ENCODE peak calls at places on chromosomes 7 and 10, in five cellular contexts. R is mesendoderm; G is fibroblast of lung; I is CD8-positive, alpha-beta T cell; Y is IMR-90. E is an unnamed sample.

GRCh38 chr7:148953676-148954075 is 69.6 kb upstream of the EZH2 start:
- DNase-seq in R (no peak), G (no peak), I (no peak), Y (no peak), E (no peak)

GRCh38 chr10:96719850-96720421 is 378 bp downstream of the PIK3AP1 start:
- DNase-seq in R (peak), G (no peak), I (peak), Y (no peak), E (no peak)

GRCh38 chr10:62374862-62375710 is 917 bp downstream of the ZNF365 start:
- DNase-seq in R (peak), G (no peak), I (no peak), Y (peak), E (peak)

GRCh38 chr7:102993532-102994029 is 80.8 kb downstream of the LRRC17 start:
- DNase-seq in R (no peak), G (peak), I (no peak), Y (peak), E (peak)

GRCh38 chr10:95832216-95833037 is 75.3 kb upstream of the CC2D2B start:
- DNase-seq in R (no peak), G (no peak), I (no peak), Y (no peak), E (no peak)

GRCh38 chr10:92751827-92752226 is 62.1 kb downstream of the HHEX start:
- DNase-seq in R (no peak), G (no peak), I (no peak), Y (no peak), E (no peak)

GRCh38 chr10:33666686-33667480 is 332.4 kb upstream of the NRP1 start:
- DNase-seq in R (no peak), G (no peak), I (no peak), Y (no peak), E (no peak)

GRCh38 chr7:19133891-19134290 is 11.3 kb downstream of the FERD3L start:
- DNase-seq in R (no peak), G (no peak), I (no peak), Y (peak), E (peak)

GRCh38 chr7:72435913-72436480 is 23.9 kb upstream of the CALN1 start:
- DNase-seq in R (no peak), G (no peak), I (no peak), Y (no peak), E (no peak)

GRCh38 chr7:136957391-136957790 is 88.9 kb downstream of the CHRM2 start:
- DNase-seq in R (no peak), G (peak), I (no peak), Y (peak), E (peak)

GRCh38 chr7:92633211-92633906 is 43.2 kb upstream of the FAM133B start:
- DNase-seq in R (peak), G (peak), I (no peak), Y (peak), E (peak)

GRCh38 chr7:96992624-96993452 is 12.5 kb upstream of the DLX6 start:
- DNase-seq in R (peak), G (no peak), I (no peak), Y (no peak), E (no peak)

GRCh38 chr7:107703219-107703618 is 40.7 kb upstream of the CBLL1 start:
- DNase-seq in R (no peak), G (no peak), I (no peak), Y (no peak), E (no peak)

GRCh38 chr10:132138596-132138995 is 48.2 kb upstream of the DPYSL4 start:
- DNase-seq in R (no peak), G (no peak), I (no peak), Y (no peak), E (no peak)

GRCh38 chr10:75097666-75098285 is 13.7 kb upstream of the SAMD8 start:
- DNase-seq in R (peak), G (peak), I (no peak), Y (peak), E (peak)

GRCh38 chr10:15384154-15384553 is 13.1 kb upstream of the FAM171A1 start:
- DNase-seq in R (no peak), G (no peak), I (no peak), Y (no peak), E (peak)

DNA sequence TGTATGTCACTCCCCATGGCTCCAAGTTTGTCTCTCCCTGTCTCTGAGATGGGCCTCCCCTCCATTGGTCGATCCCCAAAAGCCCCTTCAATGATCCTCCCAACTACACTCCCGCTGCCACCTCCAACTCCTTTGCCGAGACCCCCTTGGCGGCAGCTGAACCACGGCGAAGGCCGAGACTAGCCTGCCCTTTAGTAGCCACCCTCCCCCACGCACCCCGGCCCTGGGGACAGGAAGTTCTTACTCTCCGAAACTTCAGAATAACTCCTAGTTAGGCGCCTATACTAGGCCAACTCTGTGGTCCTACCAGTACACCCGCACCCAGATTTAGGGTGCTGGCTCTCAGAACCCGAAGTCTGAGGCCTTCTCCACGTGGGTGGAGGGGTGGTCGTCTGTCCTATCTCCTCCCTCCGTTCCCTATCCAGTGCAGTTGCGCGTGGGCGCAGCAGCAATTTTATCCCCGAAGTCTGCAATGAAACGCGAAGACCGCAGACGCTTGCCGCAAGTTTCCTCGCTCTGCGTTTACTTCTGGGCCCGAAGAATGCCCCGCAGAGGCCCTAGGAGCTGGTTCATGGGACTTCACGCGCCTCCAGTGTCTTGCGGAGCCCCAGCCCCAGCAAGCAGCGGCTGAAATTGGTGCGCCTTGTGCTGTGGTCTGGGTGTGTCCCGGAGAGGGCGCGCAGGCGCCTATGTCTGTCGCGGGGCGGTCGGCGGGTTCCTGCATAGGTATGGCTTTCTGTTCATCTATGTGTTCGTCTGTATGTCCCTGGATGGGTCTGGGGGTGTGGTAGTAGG is 82.6 kb upstream of the SLF2 start:
- DNase-seq in R (peak), G (no peak), I (no peak), Y (no peak), E (no peak)
- H3K4me3 ChIP-seq in R (no peak), G (no peak), I (no peak), Y (no peak), E (no peak)

GRCh38 chr7:47551550-47552121 is 30.3 kb downstream of the TNS3 start:
- DNase-seq in R (no peak), G (peak), I (no peak), Y (no peak), E (no peak)
- H3K4me3 ChIP-seq in R (no peak), G (no peak), I (no peak), Y (no peak), E (no peak)

GRCh38 chr7:28605427-28605826 is 193.1 kb downstream of the CREB5 start:
- DNase-seq in R (no peak), G (no peak), I (no peak), Y (no peak), E (no peak)
- H3K4me3 ChIP-seq in R (no peak), G (no peak), I (no peak), Y (no peak), E (no peak)

GRCh38 chr7:155457544-155458316 is at the start of gene EN2:
- DNase-seq in R (peak), G (no peak), I (no peak), Y (no peak), E (peak)

GRCh38 chr7:155455132-155455693 is 2.7 kb upstream of the EN2 start:
- DNase-seq in R (no peak), G (no peak), I (no peak), Y (no peak), E (no peak)

GRCh38 chr7:155456772-155457543 is 971 bp upstream of the EN2 start:
- DNase-seq in R (peak), G (peak), I (no peak), Y (peak), E (peak)

GRCh38 chr7:155455776-155456516 is 2.0 kb upstream of the EN2 start:
- DNase-seq in R (no peak), G (no peak), I (no peak), Y (no peak), E (no peak)

GRCh38 chr7:155456517-155456771 is 1.5 kb upstream of the EN2 start:
- DNase-seq in R (no peak), G (no peak), I (no peak), Y (no peak), E (no peak)
- H3K4me3 ChIP-seq in R (no peak), G (no peak), I (no peak), Y (no peak), E (peak)

GRCh38 chr10:128539784-128540759 is 413.8 kb upstream of the MKI67 start:
- DNase-seq in R (peak), G (no peak), I (no peak), Y (no peak), E (no peak)

GRCh38 chr10:128543186-128543585 is 417.0 kb upstream of the MKI67 start:
- DNase-seq in R (no peak), G (no peak), I (no peak), Y (no peak), E (no peak)

GRCh38 chr10:128542659-128543058 is 416.4 kb upstream of the MKI67 start:
- DNase-seq in R (no peak), G (no peak), I (no peak), Y (no peak), E (no peak)

GRCh38 chr10:128537888-128538287 is 411.7 kb upstream of the MKI67 start:
- DNase-seq in R (no peak), G (no peak), I (no peak), Y (no peak), E (no peak)

GRCh38 chr10:128540806-128541739 is 414.9 kb upstream of the MKI67 start:
- DNase-seq in R (peak), G (no peak), I (no peak), Y (no peak), E (no peak)
- H3K4me3 ChIP-seq in R (peak), G (no peak), I (no peak), Y (no peak), E (no peak)

GRCh38 chr10:71366710-71367109 is 30.0 kb upstream of the CDH23 start:
- DNase-seq in R (no peak), G (no peak), I (no peak), Y (no peak), E (peak)

GRCh38 chr10:71361581-71361980 is 35.1 kb upstream of the CDH23 start:
- DNase-seq in R (no peak), G (no peak), I (no peak), Y (no peak), E (no peak)

GRCh38 chr10:71362141-71362540 is 34.6 kb upstream of the CDH23 start:
- DNase-seq in R (no peak), G (no peak), I (no peak), Y (no peak), E (no peak)

GRCh38 chr10:71365366-71365765 is 31.4 kb upstream of the CDH23 start:
- DNase-seq in R (no peak), G (no peak), I (no peak), Y (no peak), E (no peak)

DNA sequence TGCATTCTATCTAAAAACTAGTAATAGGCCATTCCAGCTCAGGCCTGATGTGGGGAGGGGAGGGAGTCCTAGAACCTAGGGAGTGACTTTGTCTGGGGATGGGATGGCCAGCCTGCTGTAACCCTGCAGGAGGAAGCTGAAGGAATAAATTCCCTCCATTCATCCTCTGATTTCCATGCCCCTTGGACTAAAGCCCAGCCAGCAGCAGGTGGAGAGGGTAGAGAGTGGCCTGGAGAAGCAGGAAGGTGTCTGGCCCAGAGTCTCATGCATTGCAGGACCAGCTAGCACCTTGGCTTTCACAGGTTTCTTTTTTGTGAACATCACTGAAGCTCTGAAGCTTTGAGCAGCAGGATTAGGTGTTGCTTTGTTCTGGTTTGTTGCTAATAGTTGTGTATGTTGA is 32.8 kb upstream of the CDH23 start:
- DNase-seq in R (no peak), G (no peak), I (no peak), Y (no peak), E (no peak)
- H3K4me3 ChIP-seq in R (no peak), G (no peak), I (no peak), Y (no peak), E (no peak)

GRCh38 chr7:122136033-122136432 is 8.0 kb downstream of the AASS start:
- DNase-seq in R (no peak), G (peak), I (no peak), Y (no peak), E (peak)
- H3K4me3 ChIP-seq in R (no peak), G (no peak), I (no peak), Y (no peak), E (peak)

GRCh38 chr7:729154-730000 is 2.3 kb upstream of the PRKAR1B start:
- DNase-seq in R (no peak), G (no peak), I (no peak), Y (no peak), E (no peak)

GRCh38 chr7:727104-727805 is at the start of gene PRKAR1B:
- DNase-seq in R (no peak), G (no peak), I (peak), Y (no peak), E (peak)

GRCh38 chr7:726854-727103 is 280 bp downstream of the DNAAF5 start:
- DNase-seq in R (no peak), G (no peak), I (no peak), Y (no peak), E (no peak)

GRCh38 chr7:727806-728460 is 852 bp upstream of the PRKAR1B start:
- DNase-seq in R (peak), G (no peak), I (no peak), Y (peak), E (peak)

DNA sequence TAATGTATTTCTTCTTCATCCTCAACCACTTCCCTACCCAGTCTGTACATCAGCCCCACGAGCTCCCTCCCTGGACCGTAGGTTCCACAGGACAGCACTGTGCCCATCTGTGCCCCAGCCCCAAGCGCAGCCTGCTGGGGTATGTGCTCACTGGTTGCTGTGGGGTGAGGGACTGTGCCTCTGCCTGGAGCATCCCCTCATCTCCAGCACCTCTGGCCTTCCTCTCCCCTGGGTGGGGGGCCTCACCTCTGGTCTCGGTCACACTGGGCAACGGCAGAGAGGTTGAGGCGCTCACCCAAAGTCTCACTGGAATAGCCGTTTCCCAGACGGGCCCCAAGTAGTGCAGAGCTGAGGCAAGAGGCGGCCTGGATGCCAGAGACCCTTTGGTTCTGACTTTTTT is 1.5 kb upstream of the PRKAR1B start:
- DNase-seq in R (no peak), G (no peak), I (no peak), Y (no peak), E (no peak)
- H3K4me3 ChIP-seq in R (no peak), G (no peak), I (no peak), Y (no peak), E (no peak)

GRCh38 chr10:11152801-11153200 is 135.1 kb downstream of the CELF2 start:
- DNase-seq in R (no peak), G (no peak), I (no peak), Y (no peak), E (no peak)
- H3K4me3 ChIP-seq in R (no peak), G (no peak), I (no peak), Y (no peak), E (no peak)

GRCh38 chr7:1741751-1742554 is 71.9 kb downstream of the ELFN1 start:
- DNase-seq in R (no peak), G (no peak), I (no peak), Y (no peak), E (no peak)
- H3K4me3 ChIP-seq in R (no peak), G (no peak), I (peak), Y (no peak), E (no peak)